ENCODE peak calls at places on chromosomes 7 and 10, in five cellular contexts. P is heart right ventricle, K is dorsolateral prefrontal cortex, R is GM12864, S is OCI-LY7. G is an unnamed sample.

GRCh38 chr10:12194752-12195271 is 879 bp downstream of the NUDT5 start:
- DNase-seq in P (peak; percentile 7), K (peak; percentile 31), R (no peak), S (peak; percentile 46), G (no peak)

GRCh38 chr7:82275342-82275741 is 168.2 kb downstream of the CACNA2D1 start:
- DNase-seq in P (no peak), K (no peak), R (no peak), S (no peak), G (no peak)

GRCh38 chr10:72736176-72736795 is 44.3 kb downstream of the MCU start:
- DNase-seq in P (peak; percentile 16), K (no peak), R (no peak), S (no peak), G (no peak)

GRCh38 chr7:150357277-150357676 is 11.3 kb upstream of the REPIN1 start:
- DNase-seq in P (no peak), K (no peak), R (no peak), S (no peak), G (no peak)

GRCh38 chr7:2213551-2214215 is 19.1 kb downstream of the MAD1L1 start:
- DNase-seq in P (peak; percentile 59), K (no peak), R (no peak), S (no peak), G (no peak)

GRCh38 chr7:158868754-158869410 is 12.5 kb downstream of the DYNC2I1 start:
- DNase-seq in P (no peak), K (no peak), R (no peak), S (no peak), G (no peak)

GRCh38 chr10:35546824-35547225 is 58.3 kb upstream of the GJD4 start:
- DNase-seq in P (no peak), K (no peak), R (no peak), S (no peak), G (no peak)

GRCh38 chr7:151008143-151008510 is 16.2 kb downstream of the ATG9B start:
- DNase-seq in P (peak; percentile 56), K (no peak), R (no peak), S (no peak), G (no peak)

GRCh38 chr7:46776790-46777189 is 805.1 kb downstream of the TNS3 start:
- DNase-seq in P (no peak), K (no peak), R (no peak), S (peak; percentile 53), G (no peak)

GRCh38 chr7:128794020-128794419 is 2.3 kb downstream of the CCDC136 start:
- DNase-seq in P (no peak), K (no peak), R (no peak), S (peak; percentile 49), G (peak; percentile 37)

GRCh38 chr7:38448842-38449241 is 175.4 kb upstream of the TARP start:
- DNase-seq in P (no peak), K (no peak), R (no peak), S (no peak), G (no peak)

GRCh38 chr10:123147635-123148413 is at the start of gene HMX2:
- DNase-seq in P (no peak), K (no peak), R (no peak), S (peak; percentile 45), G (peak; percentile 71)

GRCh38 chr7:142856565-142857245 is 1.8 kb downstream of the EPHB6 start:
- DNase-seq in P (no peak), K (peak; percentile 79), R (no peak), S (no peak), G (no peak)

GRCh38 chr10:60086862-60087261 is 180.5 kb upstream of the CCDC6 start:
- DNase-seq in P (no peak), K (no peak), R (no peak), S (no peak), G (peak; percentile 35)

GRCh38 chr7:66837007-66837406 is 84.0 kb upstream of the TMEM248 start:
- DNase-seq in P (no peak), K (no peak), R (peak; percentile 30), S (peak; percentile 53), G (no peak)

GRCh38 chr10:123930340-123931001 is 38.9 kb upstream of the CPXM2 start:
- DNase-seq in P (no peak), K (no peak), R (no peak), S (no peak), G (no peak)

GRCh38 chr7:27303021-27303420 is 60.4 kb downstream of the EVX1 start:
- DNase-seq in P (no peak), K (no peak), R (no peak), S (no peak), G (no peak)

GRCh38 chr7:116172353-116172752 is 38.0 kb upstream of the TES start:
- DNase-seq in P (no peak), K (no peak), R (no peak), S (no peak), G (no peak)

GRCh38 chr7:116170180-116170579 is 40.2 kb upstream of the TES start:
- DNase-seq in P (no peak), K (no peak), R (no peak), S (no peak), G (no peak)

GRCh38 chr7:116177009-116177408 is 33.3 kb upstream of the TES start:
- DNase-seq in P (no peak), K (no peak), R (no peak), S (no peak), G (no peak)

GRCh38 chr7:116171094-116171493 is 39.2 kb upstream of the TES start:
- DNase-seq in P (no peak), K (no peak), R (no peak), S (no peak), G (no peak)

DNA sequence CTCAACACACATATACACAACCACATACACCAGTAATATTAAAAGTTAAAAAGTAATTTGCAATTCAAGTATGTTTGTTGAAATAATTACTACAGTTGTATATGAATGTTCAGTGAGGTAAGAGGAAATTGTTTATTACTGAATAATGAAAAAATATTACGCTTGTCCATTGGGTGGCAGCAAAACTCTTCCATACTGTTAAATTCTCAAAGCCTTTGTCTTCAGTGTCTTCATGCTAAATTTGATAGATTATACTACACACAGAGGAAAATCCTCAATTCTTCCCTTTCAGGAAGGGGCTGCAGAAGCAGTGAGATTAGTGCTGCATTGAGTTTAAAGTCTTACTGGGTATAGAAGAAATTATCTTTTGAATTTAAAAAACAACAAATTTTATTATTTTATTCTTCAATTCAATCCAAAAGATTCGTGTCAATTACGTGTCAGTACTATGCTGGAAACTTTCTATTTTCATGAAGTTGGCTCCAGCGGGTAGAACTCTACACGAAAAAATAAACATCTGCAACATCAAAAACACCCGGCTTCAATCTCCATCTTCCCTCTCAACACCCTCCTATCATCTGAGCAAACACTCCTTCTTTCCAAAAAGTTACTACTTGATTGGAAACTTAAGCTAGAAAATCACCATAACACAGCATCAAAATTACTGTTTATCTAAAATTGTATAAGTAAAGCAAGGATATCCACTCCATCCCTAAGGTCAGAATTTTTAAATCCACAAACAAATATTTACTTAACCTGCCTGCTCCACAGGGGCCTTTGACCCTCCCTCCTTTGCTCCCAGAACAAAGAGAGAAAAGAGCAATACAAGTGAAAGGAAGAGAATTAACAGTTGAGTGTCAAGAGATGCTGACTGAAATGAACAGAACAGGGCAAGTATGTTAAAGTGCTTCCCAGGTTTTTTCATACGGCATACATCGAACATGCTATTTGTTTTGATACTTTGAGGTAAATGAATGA is 37.0 kb upstream of the TES start:
- DNase-seq in P (peak; percentile 28), K (no peak), R (no peak), S (peak; percentile 30), G (peak; percentile 18)
- TF ChIP-seq CTCF in P (peak; percentile 24), K (peak; percentile 81), R (no peak), S (peak; percentile 80), G (peak; percentile 48)

DNA sequence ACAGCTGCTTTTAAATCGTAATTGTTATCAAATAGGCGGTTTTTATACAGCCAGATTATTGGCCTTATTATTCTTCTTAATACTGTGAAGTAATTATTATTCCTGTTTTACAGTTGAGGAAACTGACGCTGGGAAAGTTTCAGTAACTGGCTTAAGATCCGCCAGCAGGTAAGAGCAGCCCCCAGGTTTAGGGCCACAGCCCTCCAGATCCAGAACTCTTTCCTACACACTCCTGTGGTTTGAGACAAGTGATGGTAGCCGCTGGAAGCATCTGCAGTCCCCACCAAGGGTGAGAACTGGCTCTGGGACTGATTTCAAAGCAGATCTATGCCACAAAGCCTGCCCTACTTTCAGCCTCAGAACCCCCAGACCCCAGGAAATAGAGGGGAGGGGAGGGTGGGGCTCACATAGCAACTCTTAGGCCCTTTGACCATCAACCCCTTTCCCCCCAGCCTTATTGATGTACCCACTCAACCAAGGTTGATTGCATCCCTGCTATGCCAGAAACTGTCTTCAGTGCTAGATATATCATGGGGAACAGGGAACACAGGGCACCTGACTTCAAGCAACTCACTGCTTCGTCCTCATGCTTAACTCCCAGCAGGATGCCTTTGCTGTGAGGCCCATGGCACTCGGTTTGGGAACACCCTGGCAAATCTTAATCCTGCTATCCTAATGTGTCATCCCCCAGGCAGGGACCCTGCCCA is 2.9 kb upstream of the UNC5B start:
- DNase-seq in P (no peak), K (no peak), R (no peak), S (no peak), G (no peak)
- TF ChIP-seq CTCF in P (no peak), K (no peak), R (no peak), S (no peak), G (no peak)

DNA sequence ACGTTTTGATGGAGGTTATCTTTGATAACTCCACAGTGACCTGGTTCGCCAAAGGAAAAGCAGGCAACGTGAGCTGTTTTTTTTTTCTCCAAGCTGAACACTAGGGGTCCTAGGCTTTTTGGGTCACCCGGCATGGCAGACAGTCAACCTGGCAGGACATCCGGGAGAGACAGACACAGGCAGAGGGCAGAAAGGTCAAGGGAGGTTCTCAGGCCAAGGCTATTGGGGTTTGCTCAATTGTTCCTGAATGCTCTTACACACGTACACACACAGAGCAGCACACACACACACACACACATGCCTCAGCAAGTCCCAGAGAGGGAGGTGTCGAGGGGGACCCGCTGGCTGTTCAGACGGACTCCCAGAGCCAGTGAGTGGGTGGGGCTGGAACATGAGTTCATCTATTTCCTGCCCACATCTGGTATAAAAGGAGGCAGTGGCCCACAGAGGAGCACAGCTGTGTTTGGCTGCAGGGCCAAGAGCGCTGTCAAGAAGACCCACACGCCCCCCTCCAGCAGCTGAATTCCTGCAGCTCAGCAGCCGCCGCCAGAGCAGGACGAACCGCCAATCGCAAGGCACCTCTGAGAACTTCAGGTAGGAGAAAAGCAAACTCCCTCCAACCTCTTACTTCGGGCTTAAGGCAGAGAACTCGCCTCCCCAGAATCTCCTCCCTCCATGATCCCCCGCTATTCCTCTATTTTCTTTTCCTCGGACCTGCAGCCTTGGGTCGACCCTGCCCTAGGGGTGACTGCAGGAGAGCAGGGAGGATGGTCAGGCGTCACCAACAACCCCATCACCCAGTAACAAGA is at the start of gene SERPINE1:
- DNase-seq in P (peak; percentile 93), K (peak; percentile 61), R (peak; percentile 58), S (peak; percentile 76), G (peak; percentile 84)
- TF ChIP-seq CTCF in P (no peak), K (no peak), R (peak; percentile 43), S (peak; percentile 55), G (no peak)

DNA sequence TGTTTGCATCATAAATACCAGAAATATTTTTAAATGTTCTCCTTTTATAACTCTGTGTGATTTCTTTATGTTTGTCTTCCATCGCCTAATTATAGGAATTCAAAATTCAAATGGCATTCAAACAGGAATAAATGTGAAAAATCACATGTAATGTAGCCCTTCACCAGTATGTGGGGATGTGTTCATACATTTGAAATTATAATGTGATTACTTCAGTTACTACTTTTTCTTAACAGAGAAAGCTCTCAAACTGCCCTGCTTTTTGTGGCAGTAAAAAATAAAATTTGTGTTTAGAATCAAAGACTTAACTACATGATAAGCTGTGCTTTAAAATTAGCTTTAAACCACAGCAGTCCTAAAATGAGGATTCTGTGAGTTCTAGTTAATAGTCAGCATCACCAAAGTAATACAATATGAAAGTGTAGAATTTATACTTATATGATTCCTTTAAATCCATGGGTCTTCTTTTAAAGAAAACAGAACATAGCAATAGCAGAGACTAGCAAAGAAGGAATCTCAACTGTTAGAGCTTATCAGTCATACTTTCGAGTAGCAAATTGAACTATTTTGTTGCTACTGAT is 7.8 kb upstream of the HERC4 start:
- DNase-seq in P (no peak), K (no peak), R (no peak), S (no peak), G (no peak)
- TF ChIP-seq CTCF in P (no peak), K (peak; percentile 62), R (no peak), S (peak; percentile 55), G (peak; percentile 35)